ENCODE peak calls at places on chromosomes 4 and X, in ten cellular contexts. K is testis, Y is uterus, M is esophagus squamous epithelium, P is heart left ventricle, T is ovary, C is stomach, J is body of pancreas, N is right lobe of liver, U is prostate gland. G is an unnamed sample. For H3K4me1, the result is how much of the 10 kb centered on the place peaks cover.

GRCh38 chr4:22063613-22064012 is 115.0 kb upstream of the KCNIP4 start:
- DNase-seq in K (no peak), Y (no peak), M (no peak), P (no peak), T (no peak), C (no peak), J (no peak), N (no peak), U (no peak), G (no peak)

GRCh38 chr4:4856071-4857000 is 3.1 kb upstream of the MSX1 start:
- DNase-seq in K (no peak), Y (no peak), M (no peak), P (peak), T (peak), C (no peak), J (peak), N (no peak), U (no peak), G (no peak)

GRCh38 chr4:76200771-76201224 is 12.8 kb downstream of the SCARB2 start:
- DNase-seq in K (no peak), Y (no peak), M (no peak), P (no peak), T (no peak), C (no peak), J (peak), N (peak), U (no peak), G (peak)

GRCh38 chr4:156575430-156576073 is 396.0 kb downstream of the PDGFC start:
- DNase-seq in K (no peak), Y (no peak), M (no peak), P (no peak), T (no peak), C (no peak), J (no peak), N (no peak), U (no peak), G (no peak)

GRCh38 chr4:76990288-76991080 is 40.9 kb downstream of the SEPTIN11 start:
- DNase-seq in K (no peak), Y (no peak), M (no peak), P (no peak), T (no peak), C (no peak), J (no peak), N (no peak), U (no peak), G (no peak)

GRCh38 chrX:7983594-7983993 is 56.4 kb upstream of the PNPLA4 start:
- DNase-seq in K (no peak), Y (no peak), M (no peak), P (no peak), T (no peak), C (no peak), J (peak), N (no peak), U (no peak), G (no peak)

GRCh38 chr4:13160906-13161305 is 323.2 kb downstream of the RAB28 start:
- DNase-seq in K (no peak), Y (no peak), M (no peak), P (no peak), T (no peak), C (no peak), J (no peak), N (no peak), U (no peak), G (no peak)

GRCh38 chr4:40280586-40280985 is 54.5 kb upstream of the CHRNA9 start:
- DNase-seq in K (no peak), Y (no peak), M (no peak), P (no peak), T (no peak), C (no peak), J (no peak), N (no peak), U (no peak), G (no peak)

GRCh38 chr4:152929888-152930287 is 6.2 kb upstream of the FHDC1 start:
- DNase-seq in K (no peak), Y (no peak), M (no peak), P (no peak), T (no peak), C (no peak), J (no peak), N (no peak), U (no peak), G (no peak)

GRCh38 chrX:9857575-9857974 is 71.3 kb downstream of the SHROOM2 start:
- DNase-seq in K (no peak), Y (no peak), M (no peak), P (no peak), T (no peak), C (no peak), J (no peak), N (no peak), U (no peak), G (no peak)

GRCh38 chrX:70454441-70455365 is 10.1 kb downstream of the DLG3 start:
- DNase-seq in K (peak), Y (peak), M (no peak), P (peak), T (peak), C (peak), J (peak), N (peak), U (peak), G (no peak)

GRCh38 chr4:84804126-84804525 is 162.4 kb downstream of the WDFY3 start:
- DNase-seq in K (no peak), Y (no peak), M (no peak), P (no peak), T (no peak), C (no peak), J (no peak), N (no peak), U (no peak), G (no peak)

GRCh38 chrX:137573356-137574101 is 7.6 kb downstream of the ZIC3 start:
- DNase-seq in K (no peak), Y (no peak), M (no peak), P (no peak), T (no peak), C (no peak), J (no peak), N (no peak), U (no peak), G (no peak)

GRCh38 chr4:54661686-54662085 is 3.9 kb downstream of the KIT start:
- DNase-seq in K (no peak), Y (no peak), M (no peak), P (no peak), T (no peak), C (no peak), J (no peak), N (no peak), U (no peak), G (no peak)

GRCh38 chr4:26859762-26860156 is 882 bp upstream of the STIM2 start:
- DNase-seq in K (no peak), Y (no peak), M (no peak), P (no peak), T (no peak), C (no peak), J (peak), N (no peak), U (peak), G (no peak)

GRCh38 chrX:3221643-3222042 is 124.8 kb downstream of the MXRA5 start:
- DNase-seq in K (no peak), Y (no peak), M (no peak), P (no peak), T (no peak), C (no peak), J (no peak), N (no peak), U (no peak), G (no peak)

GRCh38 chr4:101699441-101700117 is 91.0 kb upstream of the BANK1 start:
- DNase-seq in K (no peak), Y (no peak), M (no peak), P (no peak), T (no peak), C (no peak), J (no peak), N (no peak), U (no peak), G (no peak)
- H3K4me1 ChIP-seq in K (under half), Y (under half), M (under half), P (under half), T (under half), C (under half), J (under half), N (under half), U (under half), G (under half)

GRCh38 chrX:47189906-47190305 is 3.7 kb upstream of the UBA1 start:
- DNase-seq in K (no peak), Y (no peak), M (no peak), P (peak), T (no peak), C (no peak), J (no peak), N (no peak), U (no peak), G (no peak)

GRCh38 chrX:47191806-47192401 is 1.7 kb upstream of the UBA1 start:
- DNase-seq in K (no peak), Y (no peak), M (no peak), P (peak), T (no peak), C (no peak), J (no peak), N (no peak), U (no peak), G (no peak)

GRCh38 chrX:47191331-47191730 is 2.3 kb upstream of the UBA1 start:
- DNase-seq in K (no peak), Y (no peak), M (no peak), P (no peak), T (no peak), C (peak), J (peak), N (peak), U (no peak), G (no peak)

GRCh38 chrX:47193475-47194241 is at the start of gene UBA1:
- DNase-seq in K (peak), Y (peak), M (peak), P (peak), T (peak), C (peak), J (peak), N (peak), U (peak), G (peak)

DNA sequence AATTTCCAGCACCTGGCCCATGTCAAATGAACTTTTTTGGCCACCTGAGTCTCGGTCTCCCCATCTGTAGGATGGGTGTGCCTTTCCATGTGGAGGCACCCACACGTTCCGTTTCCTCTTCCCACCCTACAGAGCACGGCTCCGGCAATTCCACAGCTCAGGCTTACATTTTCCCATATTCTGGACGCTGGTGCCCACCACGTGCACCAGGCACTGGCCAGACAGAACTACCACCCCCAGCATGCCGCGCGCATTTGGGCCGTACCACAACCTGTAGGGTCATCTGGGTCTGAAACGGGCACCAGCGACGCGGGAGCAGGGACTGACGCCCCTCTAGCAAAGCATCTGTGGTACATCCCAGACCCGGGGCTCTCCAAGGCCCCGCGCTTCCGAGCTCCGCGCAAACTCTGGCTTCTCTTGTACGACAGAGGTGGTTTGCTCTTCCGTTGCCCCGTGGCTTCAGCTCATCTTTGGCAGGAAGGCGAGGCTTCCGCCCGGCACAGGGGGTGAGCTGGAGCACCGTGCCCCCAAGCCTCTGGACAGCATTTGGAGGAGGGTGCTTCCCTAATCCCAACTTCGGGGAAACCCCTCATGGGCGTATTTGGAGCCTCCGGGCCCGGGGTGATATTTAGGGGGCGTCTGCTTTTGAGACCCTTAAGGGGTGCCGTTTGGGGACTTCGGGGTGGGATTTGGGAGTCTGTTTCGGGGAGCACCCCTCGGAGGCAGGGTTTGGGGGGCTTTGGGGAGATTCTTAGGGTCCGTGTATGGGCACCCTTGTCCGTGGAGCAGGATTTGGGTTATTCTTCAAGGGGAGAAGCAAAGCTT is 3.0 kb upstream of the UBA1 start:
- DNase-seq in K (peak), Y (peak), M (peak), P (peak), T (peak), C (peak), J (peak), N (peak), U (peak), G (peak)
- TF ChIP-seq POLR2A in K (no peak), Y (no peak), M (peak), P (no peak), T (no peak), C (no peak), J (no peak), N (peak), U (peak), G (no peak)

GRCh38 chr4:92445127-92445526 is 141.4 kb downstream of the GRID2 start:
- DNase-seq in K (no peak), Y (no peak), M (no peak), P (no peak), T (no peak), C (no peak), J (no peak), N (no peak), U (no peak), G (no peak)
- H3K4me1 ChIP-seq in K (under half), Y (under half), M (under half), P (under half), T (under half), C (under half), J (under half), N (under half), U (under half), G (under half)

DNA sequence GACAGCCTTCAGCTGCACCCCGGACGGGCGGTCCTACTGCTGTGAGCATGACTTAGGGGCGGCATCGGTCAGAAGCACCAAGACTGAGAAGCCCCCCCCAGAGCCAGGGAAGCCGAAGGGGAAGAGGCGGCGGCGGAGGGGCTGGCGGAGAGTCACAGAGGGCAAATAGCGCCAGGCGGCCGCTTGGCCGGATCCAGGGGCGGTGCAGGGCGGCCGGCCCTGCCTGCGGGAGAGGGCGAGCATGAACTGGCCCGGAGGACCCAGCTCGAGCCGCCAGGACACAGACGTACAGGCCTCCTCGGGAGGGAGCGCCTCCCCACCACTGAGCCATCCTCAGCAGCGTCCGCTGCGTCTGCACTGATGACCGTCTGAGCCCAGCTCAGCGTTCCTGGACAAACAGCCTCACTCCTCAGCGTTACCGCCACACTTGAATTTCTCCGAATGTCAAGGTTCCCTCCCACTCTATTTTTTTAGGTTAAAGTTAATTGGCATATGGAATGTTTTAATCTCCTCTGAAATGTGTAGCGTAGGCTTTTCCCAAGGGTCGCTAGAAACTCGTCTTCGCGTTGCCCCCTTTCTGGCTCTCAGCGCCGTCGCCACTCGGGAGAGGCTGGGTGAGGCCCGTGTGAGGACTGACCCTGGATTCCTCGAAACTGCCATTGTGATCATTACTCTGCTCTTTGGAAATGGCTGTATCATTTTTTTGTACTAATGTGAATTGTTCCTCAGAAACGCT is 29.9 kb downstream of the NELFA start:
- DNase-seq in K (no peak), Y (no peak), M (no peak), P (no peak), T (no peak), C (no peak), J (no peak), N (no peak), U (no peak), G (no peak)
- TF ChIP-seq POLR2A in K (no peak), Y (no peak), M (no peak), P (no peak), T (no peak), C (no peak), J (no peak), N (no peak), U (no peak), G (no peak)

GRCh38 chr4:38871593-38871992 is 4.0 kb downstream of the FAM114A1 start:
- DNase-seq in K (no peak), Y (no peak), M (no peak), P (no peak), T (no peak), C (no peak), J (no peak), N (no peak), U (no peak), G (no peak)

GRCh38 chr4:38870098-38870850 is 2.7 kb downstream of the FAM114A1 start:
- DNase-seq in K (peak), Y (peak), M (no peak), P (no peak), T (no peak), C (no peak), J (no peak), N (no peak), U (no peak), G (no peak)

GRCh38 chr4:38873290-38873949 is 5.8 kb downstream of the FAM114A1 start:
- DNase-seq in K (no peak), Y (no peak), M (no peak), P (no peak), T (no peak), C (no peak), J (no peak), N (no peak), U (no peak), G (no peak)

GRCh38 chr4:38869511-38869910 is 1.9 kb downstream of the FAM114A1 start:
- DNase-seq in K (no peak), Y (no peak), M (no peak), P (no peak), T (no peak), C (no peak), J (no peak), N (no peak), U (no peak), G (no peak)

DNA sequence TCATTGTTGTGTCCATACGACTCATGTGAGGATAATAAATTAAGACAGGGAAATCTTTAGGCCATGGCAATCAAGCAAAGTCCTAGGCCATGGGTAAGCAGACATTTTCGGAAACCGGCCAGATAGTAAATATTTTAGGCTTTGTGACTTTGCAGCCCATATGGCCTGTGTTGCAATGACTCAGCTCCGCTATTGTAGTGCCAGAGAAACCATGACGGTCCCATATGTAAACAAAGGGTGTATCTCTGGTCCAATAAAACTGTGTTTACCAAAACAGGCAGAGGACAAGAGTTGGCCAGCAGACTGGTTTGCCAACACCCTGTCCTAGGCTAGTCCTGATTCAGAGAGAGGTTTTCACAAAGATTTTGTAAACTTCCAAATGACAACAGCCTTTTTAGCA is 5.0 kb downstream of the FAM114A1 start:
- DNase-seq in K (no peak), Y (no peak), M (no peak), P (no peak), T (no peak), C (peak), J (peak), N (peak), U (peak), G (no peak)
- H3K4me1 ChIP-seq in K (under half), Y (under half), M (half or more), P (under half), T (under half), C (under half), J (under half), N (under half), U (under half), G (half or more)